ENCODE peak calls at places on chromosomes 1 and 21, in ten cellular contexts. One of them, this sample, is unnamed.

GRCh38 chr21:15895142-15896106 is 165.6 kb downstream of the USP25 start:
- DNase-seq in Right ventricle myocardium superior: no peak
- DNase-seq in ovary: no peak
- DNase-seq in cardiac muscle cell: no peak
- DNase-seq in progenitor cell of endocrine pancreas: no peak
- DNase-seq in hepatic stellate cell: no peak
- DNase-seq in GM23338: no peak
- DNase-seq in iPS-NIHi11: no peak
- DNase-seq in NCI-H2171: no peak
- DNase-seq in brain microvascular endothelial cell: no peak
- DNase-seq in this sample: no peak

GRCh38 chr1:155186266-155186954 is 12.8 kb downstream of the TRIM46 start:
- DNase-seq in brain microvascular endothelial cell: no peak
- DNase-seq in ovary: no peak
- DNase-seq in GM23338: peak
- DNase-seq in iPS-NIHi11: no peak
- DNase-seq in NCI-H2171: no peak
- DNase-seq in cardiac muscle cell: no peak
- DNase-seq in progenitor cell of endocrine pancreas: no peak
- DNase-seq in Right ventricle myocardium superior: no peak
- DNase-seq in hepatic stellate cell: no peak
- DNase-seq in this sample: no peak

GRCh38 chr1:88089961-88090360 is 594.1 kb upstream of the PKN2 start:
- DNase-seq in hepatic stellate cell: no peak
- DNase-seq in NCI-H2171: no peak
- DNase-seq in ovary: no peak
- DNase-seq in brain microvascular endothelial cell: no peak
- DNase-seq in progenitor cell of endocrine pancreas: no peak
- DNase-seq in Right ventricle myocardium superior: no peak
- DNase-seq in iPS-NIHi11: no peak
- DNase-seq in GM23338: no peak
- DNase-seq in cardiac muscle cell: no peak
- DNase-seq in this sample: no peak

GRCh38 chr1:156420209-156421061 is 51.4 kb downstream of the RHBG start:
- DNase-seq in iPS-NIHi11: peak
- DNase-seq in GM23338: peak
- DNase-seq in hepatic stellate cell: no peak
- DNase-seq in progenitor cell of endocrine pancreas: no peak
- DNase-seq in ovary: no peak
- DNase-seq in NCI-H2171: no peak
- DNase-seq in Right ventricle myocardium superior: peak
- DNase-seq in cardiac muscle cell: no peak
- DNase-seq in brain microvascular endothelial cell: no peak
- DNase-seq in this sample: peak

GRCh38 chr1:230084408-230085177 is 17.6 kb downstream of the GALNT2 start:
- DNase-seq in cardiac muscle cell: no peak
- DNase-seq in iPS-NIHi11: peak
- DNase-seq in ovary: peak
- DNase-seq in progenitor cell of endocrine pancreas: no peak
- DNase-seq in Right ventricle myocardium superior: no peak
- DNase-seq in GM23338: no peak
- DNase-seq in NCI-H2171: no peak
- DNase-seq in hepatic stellate cell: peak
- DNase-seq in brain microvascular endothelial cell: peak
- DNase-seq in this sample: no peak

GRCh38 chr1:85330206-85330605 is 53.8 kb upstream of the BCL10 start:
- DNase-seq in cardiac muscle cell: no peak
- DNase-seq in ovary: no peak
- DNase-seq in Right ventricle myocardium superior: no peak
- DNase-seq in NCI-H2171: no peak
- DNase-seq in GM23338: peak
- DNase-seq in progenitor cell of endocrine pancreas: no peak
- DNase-seq in hepatic stellate cell: peak
- DNase-seq in iPS-NIHi11: no peak
- DNase-seq in brain microvascular endothelial cell: peak
- DNase-seq in this sample: no peak

GRCh38 chr1:94061513-94062443 is 59.2 kb downstream of the ABCA4 start:
- DNase-seq in Right ventricle myocardium superior: peak
- DNase-seq in GM23338: peak
- DNase-seq in cardiac muscle cell: peak
- DNase-seq in hepatic stellate cell: peak
- DNase-seq in ovary: peak
- DNase-seq in iPS-NIHi11: peak
- DNase-seq in progenitor cell of endocrine pancreas: peak
- DNase-seq in brain microvascular endothelial cell: peak
- DNase-seq in NCI-H2171: no peak
- DNase-seq in this sample: peak

GRCh38 chr1:117573386-117574040 is 32.3 kb upstream of the TENT5C start:
- DNase-seq in cardiac muscle cell: no peak
- DNase-seq in GM23338: no peak
- DNase-seq in iPS-NIHi11: no peak
- DNase-seq in brain microvascular endothelial cell: peak
- DNase-seq in hepatic stellate cell: no peak
- DNase-seq in Right ventricle myocardium superior: no peak
- DNase-seq in ovary: peak
- DNase-seq in progenitor cell of endocrine pancreas: no peak
- DNase-seq in NCI-H2171: no peak
- DNase-seq in this sample: no peak

GRCh38 chr1:206489980-206490534 is 17.3 kb upstream of the RASSF5 start:
- DNase-seq in progenitor cell of endocrine pancreas: peak
- DNase-seq in hepatic stellate cell: peak
- DNase-seq in ovary: peak
- DNase-seq in NCI-H2171: peak
- DNase-seq in cardiac muscle cell: peak
- DNase-seq in iPS-NIHi11: peak
- DNase-seq in brain microvascular endothelial cell: peak
- DNase-seq in Right ventricle myocardium superior: peak
- DNase-seq in GM23338: peak
- DNase-seq in this sample: peak

GRCh38 chr1:206606867-206607266 is 5.4 kb downstream of the EIF2D start:
- DNase-seq in progenitor cell of endocrine pancreas: no peak
- DNase-seq in cardiac muscle cell: no peak
- DNase-seq in brain microvascular endothelial cell: peak
- DNase-seq in iPS-NIHi11: peak
- DNase-seq in Right ventricle myocardium superior: no peak
- DNase-seq in NCI-H2171: no peak
- DNase-seq in ovary: no peak
- DNase-seq in GM23338: peak
- DNase-seq in hepatic stellate cell: no peak
- DNase-seq in this sample: no peak

GRCh38 chr1:215566556-215567490 is at the start of gene KCTD3:
- DNase-seq in brain microvascular endothelial cell: peak
- DNase-seq in GM23338: peak
- DNase-seq in hepatic stellate cell: peak
- DNase-seq in iPS-NIHi11: no peak
- DNase-seq in progenitor cell of endocrine pancreas: peak
- DNase-seq in cardiac muscle cell: peak
- DNase-seq in Right ventricle myocardium superior: peak
- DNase-seq in ovary: peak
- DNase-seq in NCI-H2171: peak
- DNase-seq in this sample: peak

GRCh38 chr1:185062710-185063370 is 17.5 kb downstream of the RNF2 start:
- DNase-seq in NCI-H2171: no peak
- DNase-seq in GM23338: no peak
- DNase-seq in brain microvascular endothelial cell: no peak
- DNase-seq in Right ventricle myocardium superior: no peak
- DNase-seq in progenitor cell of endocrine pancreas: no peak
- DNase-seq in hepatic stellate cell: no peak
- DNase-seq in ovary: no peak
- DNase-seq in iPS-NIHi11: no peak
- DNase-seq in cardiac muscle cell: no peak
- DNase-seq in this sample: no peak

GRCh38 chr1:174789399-174789798 is 210.3 kb upstream of the CACYBP start:
- DNase-seq in Right ventricle myocardium superior: no peak
- DNase-seq in cardiac muscle cell: no peak
- DNase-seq in NCI-H2171: no peak
- DNase-seq in progenitor cell of endocrine pancreas: no peak
- DNase-seq in iPS-NIHi11: no peak
- DNase-seq in ovary: no peak
- DNase-seq in hepatic stellate cell: peak
- DNase-seq in brain microvascular endothelial cell: peak
- DNase-seq in GM23338: no peak
- DNase-seq in this sample: peak

GRCh38 chr1:41533016-41533730 is 48.7 kb upstream of the EDN2 start:
- DNase-seq in GM23338: no peak
- DNase-seq in Right ventricle myocardium superior: peak
- DNase-seq in ovary: peak
- DNase-seq in cardiac muscle cell: peak
- DNase-seq in NCI-H2171: no peak
- DNase-seq in progenitor cell of endocrine pancreas: no peak
- DNase-seq in hepatic stellate cell: no peak
- DNase-seq in brain microvascular endothelial cell: no peak
- DNase-seq in iPS-NIHi11: no peak
- DNase-seq in this sample: no peak

GRCh38 chr1:26779093-26779668 is 8.6 kb upstream of the PIGV start:
- DNase-seq in iPS-NIHi11: no peak
- DNase-seq in GM23338: no peak
- DNase-seq in cardiac muscle cell: no peak
- DNase-seq in Right ventricle myocardium superior: no peak
- DNase-seq in hepatic stellate cell: no peak
- DNase-seq in progenitor cell of endocrine pancreas: no peak
- DNase-seq in brain microvascular endothelial cell: no peak
- DNase-seq in ovary: no peak
- DNase-seq in NCI-H2171: no peak
- DNase-seq in this sample: no peak

GRCh38 chr1:59657873-59658465 is 156.8 kb upstream of the HOOK1 start:
- DNase-seq in NCI-H2171: no peak
- DNase-seq in progenitor cell of endocrine pancreas: no peak
- DNase-seq in hepatic stellate cell: no peak
- DNase-seq in cardiac muscle cell: no peak
- DNase-seq in Right ventricle myocardium superior: no peak
- DNase-seq in GM23338: no peak
- DNase-seq in ovary: no peak
- DNase-seq in brain microvascular endothelial cell: no peak
- DNase-seq in iPS-NIHi11: no peak
- DNase-seq in this sample: no peak

This sample was measured in GM13977.